ENCODE peak calls at places on chromosomes 16 and 17, in four cellular contexts. F is GM23248, E is colonic mucosa, S is esophagus squamous epithelium. H is an unnamed sample.

GRCh38 chr16:49213594-49213993 is 68.0 kb downstream of the CBLN1 start:
- DNase-seq in F (no peak), S (no peak), E (no peak), H (no peak)

GRCh38 chr17:27333410-27333980 is 39.6 kb downstream of the WSB1 start:
- DNase-seq in F (peak), E (no peak), S (no peak), H (no peak)

GRCh38 chr16:89300311-89300975 is 82.9 kb downstream of the ZNF778 start:
- DNase-seq in E (no peak), F (no peak), S (no peak), H (no peak)

GRCh38 chr17:70520447-70520846 is 351.1 kb downstream of the KCNJ2 start:
- DNase-seq in F (no peak), S (no peak), E (no peak), H (no peak)

GRCh38 chr17:57269598-57270255 is 13.4 kb downstream of the MSI2 start:
- DNase-seq in S (no peak), E (no peak), F (no peak), H (no peak)

GRCh38 chr16:81564368-81565060 is 119.9 kb downstream of the CMIP start:
- DNase-seq in S (no peak), E (no peak), F (peak), H (no peak)

GRCh38 chr16:66927012-66927436 is 1.7 kb upstream of the RRAD start:
- DNase-seq in F (peak), E (no peak), S (no peak), H (peak)

GRCh38 chr16:50458694-50459271 is 89.4 kb upstream of the NKD1 start:
- DNase-seq in S (no peak), E (no peak), F (no peak), H (no peak)

GRCh38 chr16:10805362-10805761 is 13.2 kb downstream of the TVP23A start:
- DNase-seq in S (no peak), F (no peak), E (no peak), H (no peak)

GRCh38 chr17:34269969-34270368 is at the start of gene CCL7:
- DNase-seq in F (peak), S (no peak), E (no peak), H (no peak)

GRCh38 chr16:12496181-12496580 is 307.5 kb downstream of the CPPED1 start:
- DNase-seq in F (no peak), E (no peak), S (no peak), H (no peak)

GRCh38 chr16:57084257-57084770 is 8.1 kb upstream of the CPNE2 start:
- DNase-seq in S (peak), E (peak), F (peak), H (peak)

GRCh38 chr17:31390748-31391495 is 553 bp upstream of the RAB11FIP4 start:
- DNase-seq in F (peak), E (no peak), S (no peak), H (no peak)
- H3K27ac ChIP-seq in F (no peak), E (no peak), S (no peak), H (no peak)

GRCh38 chr17:65017375-65017774 is 39.2 kb downstream of the GNA13 start:
- DNase-seq in F (peak), E (no peak), S (no peak), H (no peak)
- H3K27ac ChIP-seq in F (peak), E (peak), S (peak), H (no peak)

GRCh38 chr17:63838586-63839184 is 3.8 kb downstream of the SMARCD2 start:
- DNase-seq in F (peak), E (peak), S (no peak), H (no peak)
- H3K27ac ChIP-seq in F (peak), E (peak), S (peak), H (no peak)

DNA sequence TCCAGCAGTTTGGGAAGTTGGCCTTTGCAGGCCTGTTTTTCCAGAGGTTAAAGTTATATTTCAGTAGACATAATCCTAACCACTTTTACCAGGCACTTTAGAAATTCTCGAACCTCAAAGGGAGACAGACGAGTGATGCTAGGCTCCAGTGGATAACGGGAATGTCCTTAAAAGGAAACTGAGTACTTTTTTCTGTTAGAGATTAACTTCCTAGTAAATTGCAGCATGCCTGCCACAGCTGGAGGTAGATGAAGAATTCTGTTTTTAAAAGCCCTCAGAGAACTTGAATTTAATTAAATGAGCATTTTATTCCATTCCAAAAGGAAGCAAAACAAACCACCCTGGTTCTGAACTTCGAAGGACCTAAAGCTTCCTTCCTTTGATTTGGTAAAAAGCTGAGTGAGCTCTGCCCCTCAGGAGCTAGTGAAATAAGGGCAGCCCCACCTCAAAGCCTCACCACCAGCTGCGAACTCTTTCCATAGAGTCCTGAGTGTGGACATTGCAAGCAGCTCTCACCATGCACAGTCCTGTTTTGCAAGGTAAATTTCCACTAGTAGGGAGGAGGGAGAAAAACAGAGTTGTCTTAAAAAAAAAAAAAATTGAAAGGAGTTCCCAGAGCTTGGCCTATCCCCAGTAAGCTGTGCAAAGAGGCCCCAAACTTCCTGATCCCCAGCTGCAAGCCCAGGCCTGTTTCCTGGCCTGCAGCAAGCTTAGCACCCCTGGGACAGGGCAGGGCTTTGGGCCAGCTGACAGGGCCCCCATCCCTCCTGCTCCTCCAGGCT is 11.3 kb downstream of the CHD9NB start:
- DNase-seq in S (no peak), E (no peak), F (no peak), H (no peak)
- H3K27ac ChIP-seq in S (peak), E (peak), F (no peak), H (no peak)

GRCh38 chr17:80147035-80147939 is at the start of gene EIF4A3:
- DNase-seq in E (peak), S (peak), F (peak), H (peak)

GRCh38 chr17:80152057-80152831 is 5.3 kb upstream of the EIF4A3 start:
- DNase-seq in F (no peak), E (no peak), S (no peak), H (peak)

GRCh38 chr17:80154166-80154565 is 7.2 kb upstream of the EIF4A3 start:
- DNase-seq in F (no peak), S (no peak), E (no peak), H (no peak)

GRCh38 chr17:80151333-80151732 is 4.4 kb upstream of the EIF4A3 start:
- DNase-seq in E (no peak), F (peak), S (no peak), H (peak)

DNA sequence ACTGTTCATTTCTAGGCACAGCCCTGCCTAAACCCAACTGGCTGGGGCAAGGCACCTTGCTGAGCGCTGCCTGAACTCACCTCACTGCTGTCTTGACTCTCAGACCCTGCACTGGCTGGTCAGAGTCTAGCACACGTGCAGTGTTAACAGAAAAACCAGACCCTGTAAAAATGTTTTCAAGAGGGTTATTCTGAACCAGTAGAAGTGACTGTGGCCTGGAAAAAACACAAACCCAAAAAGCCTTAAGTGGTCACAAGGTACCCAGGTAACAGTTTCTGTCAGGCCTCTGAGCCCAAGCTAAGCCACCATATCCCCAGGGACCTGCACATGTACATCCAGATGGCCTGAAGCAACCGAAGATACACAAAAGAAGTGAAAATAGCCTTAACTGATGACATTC is 6.1 kb upstream of the EIF4A3 start:
- DNase-seq in E (no peak), S (no peak), F (no peak), H (no peak)
- H3K27ac ChIP-seq in E (no peak), S (no peak), F (no peak), H (no peak)

DNA sequence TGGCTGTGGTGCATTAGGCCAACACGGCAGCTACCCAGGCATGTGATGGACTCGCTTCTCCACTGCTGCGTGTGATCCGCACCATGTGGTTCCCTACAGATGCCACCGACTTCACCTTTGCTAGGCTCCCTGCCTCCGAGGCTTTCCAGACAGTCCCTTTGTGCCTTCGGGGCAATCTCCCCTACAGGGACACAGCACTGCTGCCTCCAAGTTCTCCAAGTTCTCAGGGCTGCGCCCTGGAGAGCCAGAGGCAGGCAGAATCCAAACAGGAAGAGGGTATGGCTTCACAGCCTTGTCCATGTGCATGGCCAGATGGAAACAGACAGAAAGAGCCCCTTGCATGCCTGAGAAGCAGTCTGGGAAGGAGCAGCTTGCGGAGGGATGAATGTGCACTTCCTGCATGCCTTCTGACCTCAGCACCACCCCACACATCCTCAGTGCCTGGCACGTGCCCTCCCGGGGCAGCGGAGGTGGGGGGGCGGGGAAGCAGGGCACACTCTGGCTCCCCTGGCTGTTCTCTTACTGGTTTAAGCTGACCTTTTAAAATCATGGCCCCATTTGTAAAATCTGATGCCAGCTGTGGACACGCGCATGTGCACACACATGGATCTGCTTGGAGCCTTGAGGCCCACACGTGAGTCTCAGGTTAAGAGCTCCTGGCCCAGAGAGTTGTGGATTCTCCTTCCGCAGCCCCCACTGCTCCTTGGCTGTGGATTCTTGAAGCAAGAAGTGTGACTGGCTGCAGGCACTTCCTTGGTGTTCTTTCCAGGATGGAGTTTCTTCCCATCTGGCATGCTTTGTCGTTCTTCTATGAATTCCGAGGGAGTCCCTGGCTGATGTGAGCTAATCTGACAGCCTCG is 55.3 kb upstream of the MTSS2 start:
- DNase-seq in F (peak), S (no peak), E (no peak), H (peak)
- H3K27ac ChIP-seq in F (peak), S (no peak), E (peak), H (peak)

DNA sequence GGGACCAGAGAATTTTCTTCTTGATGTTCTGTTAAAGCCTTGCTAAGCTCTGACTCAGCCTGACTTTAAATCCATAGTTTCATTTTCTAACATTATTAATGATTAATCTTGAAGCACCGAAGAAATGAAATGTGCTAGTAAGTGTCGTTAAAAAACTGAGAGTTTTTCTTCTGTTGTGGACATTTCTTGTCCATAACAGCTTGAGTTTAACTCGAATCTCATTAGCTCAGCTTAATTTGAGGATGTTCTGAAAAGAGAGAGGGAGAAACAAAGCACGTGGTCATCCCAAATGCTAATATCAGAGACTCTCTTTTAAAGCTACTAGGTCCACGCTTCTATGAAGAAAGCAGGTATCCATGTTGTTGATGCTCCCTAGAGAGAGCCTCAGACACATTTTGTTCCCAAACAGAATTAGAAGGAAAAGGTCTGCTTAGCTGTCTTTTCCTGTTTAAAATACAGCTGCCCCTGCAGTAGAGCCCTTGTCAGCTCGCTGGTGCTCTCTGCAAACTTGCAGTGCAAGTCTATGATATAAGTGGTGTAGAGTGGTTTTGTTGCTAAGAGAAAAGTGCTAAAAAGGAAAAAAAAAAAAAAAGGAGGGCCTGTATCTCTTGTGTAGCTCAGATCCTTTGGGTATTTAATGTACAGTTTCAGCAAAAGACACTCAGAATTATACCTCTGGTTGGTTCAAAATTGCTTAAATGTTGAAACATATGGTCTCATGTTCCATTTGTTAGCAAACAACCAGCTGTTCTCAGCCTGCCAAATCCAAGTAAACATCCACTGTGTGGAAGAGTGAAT is 191.1 kb upstream of the TBX2 start:
- DNase-seq in F (peak), S (no peak), E (no peak), H (peak)
- H3K27ac ChIP-seq in F (no peak), S (peak), E (peak), H (no peak)

DNA sequence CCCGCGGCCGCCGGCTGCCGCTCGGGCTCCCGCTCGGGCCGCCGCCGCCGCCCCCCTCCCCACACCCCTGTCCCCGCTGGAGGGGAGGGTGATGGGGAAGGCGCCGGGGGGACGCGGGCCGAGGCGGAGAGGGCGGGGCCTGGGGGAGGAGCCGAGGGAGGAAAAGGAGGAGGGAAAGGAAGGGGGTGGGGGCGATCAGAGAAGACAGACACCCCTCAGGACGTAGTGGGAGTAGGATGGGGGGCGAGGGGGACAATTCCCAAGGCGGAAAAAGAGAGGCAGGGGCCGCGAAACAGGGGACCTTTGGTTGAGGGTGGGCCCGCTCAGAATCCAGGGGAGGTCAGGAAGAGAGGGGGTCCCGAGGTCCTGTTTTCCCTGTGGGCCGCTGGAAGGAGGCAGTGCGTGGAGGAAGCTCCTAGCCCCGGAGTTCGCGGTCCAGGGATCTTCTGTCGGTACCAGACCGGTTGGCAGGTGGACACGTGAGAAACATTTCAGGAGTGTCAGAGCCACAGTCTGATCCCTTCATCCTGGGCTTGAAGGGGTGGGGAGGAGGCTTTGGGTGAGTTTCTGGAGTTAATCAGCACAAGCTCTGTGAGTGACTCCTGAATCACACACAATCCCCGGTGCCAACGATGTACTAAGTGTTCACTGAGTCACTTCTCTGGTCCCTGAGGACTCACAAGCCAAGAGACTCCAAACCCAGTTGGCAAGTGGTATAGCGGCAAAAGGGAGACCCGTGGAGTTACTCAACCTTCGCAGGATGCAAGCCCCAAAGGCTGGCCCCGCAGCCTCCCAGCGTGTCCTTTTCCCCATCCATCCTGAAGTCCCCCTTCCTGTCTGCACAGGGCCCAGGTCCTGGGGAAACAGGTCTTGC is at the start of gene XYLT1:
- DNase-seq in S (no peak), F (peak), E (peak), H (peak)
- H3K27ac ChIP-seq in S (peak), F (peak), E (peak), H (no peak)

GRCh38 chr17:80546267-80546666 is 1.6 kb downstream of the RPTOR start:
- DNase-seq in E (no peak), F (peak), S (no peak), H (no peak)
- H3K27ac ChIP-seq in E (no peak), F (no peak), S (no peak), H (no peak)

H was measured in brain microvascular endothelial cell.